ENCODE peak calls at places on chromosome 2, in four cellular contexts. E is K562, M is SK-N-SH, T is A549. G is an unnamed sample.

GRCh38 chr2:121944072-121944829 is 188.8 kb downstream of the TSN start:
- DNase-seq in E (no peak), M (no peak), T (peak), G (no peak)

GRCh38 chr2:119753930-119754321 is 5.8 kb upstream of the PTPN4 start:
- DNase-seq in E (no peak), M (no peak), T (no peak), G (no peak)

GRCh38 chr2:16584824-16585546 is 80.6 kb downstream of the CYRIA start:
- DNase-seq in E (no peak), M (no peak), T (no peak), G (no peak)

GRCh38 chr2:32947484-32948143 is 861 bp downstream of the LTBP1 start:
- DNase-seq in E (peak), M (peak), T (peak), G (no peak)

GRCh38 chr2:114550895-114551793 is 108.7 kb downstream of the DPP10 start:
- DNase-seq in E (no peak), M (peak), T (peak), G (peak)

GRCh38 chr2:145350011-145350410 is 830.1 kb upstream of the ZEB2 start:
- DNase-seq in E (no peak), M (no peak), T (no peak), G (no peak)

GRCh38 chr2:239163306-239164070 is 237.3 kb downstream of the HDAC4 start:
- DNase-seq in E (no peak), M (no peak), T (no peak), G (no peak)

GRCh38 chr2:60882971-60883753 is 1.8 kb downstream of the REL start:
- DNase-seq in E (no peak), M (peak), T (no peak), G (no peak)

GRCh38 chr2:23385748-23386421 is 906 bp downstream of the KLHL29 start:
- DNase-seq in E (no peak), M (peak), T (peak), G (no peak)

GRCh38 chr2:222671259-222672067 is at the start of gene MOGAT1:
- DNase-seq in E (no peak), M (peak), T (peak), G (peak)

GRCh38 chr2:218756599-218757377 is 25.2 kb upstream of the CYP27A1 start:
- DNase-seq in E (no peak), M (no peak), T (no peak), G (no peak)

GRCh38 chr2:223538920-223539440 is 63.2 kb downstream of the SCG2 start:
- DNase-seq in E (no peak), M (peak), T (no peak), G (no peak)

GRCh38 chr2:148876589-148877402 is 1.8 kb downstream of the KIF5C start:
- DNase-seq in E (no peak), M (peak), T (no peak), G (peak)

GRCh38 chr2:71226391-71226964 is 425 bp downstream of the PAIP2B start:
- DNase-seq in E (no peak), M (peak), T (no peak), G (no peak)

GRCh38 chr2:113240150-113240914 is 38.4 kb downstream of the PAX8 start:
- DNase-seq in E (no peak), M (peak), T (peak), G (no peak)

GRCh38 chr2:236861196-236861875 is 224.4 kb upstream of the COPS8 start:
- DNase-seq in E (no peak), M (no peak), T (no peak), G (no peak)

GRCh38 chr2:120729410-120730052 is 6.1 kb upstream of the GLI2 start:
- DNase-seq in E (no peak), M (no peak), T (peak), G (no peak)

GRCh38 chr2:95272781-95273180 is 1.5 kb upstream of the PROM2 start:
- DNase-seq in E (no peak), M (no peak), T (no peak), G (no peak)

GRCh38 chr2:134665729-134666506 is 52.9 kb downstream of the TMEM163 start:
- DNase-seq in E (no peak), M (no peak), T (no peak), G (no peak)

GRCh38 chr2:118990757-118991545 is 49.0 kb downstream of the MARCO start:
- DNase-seq in E (no peak), M (no peak), T (no peak), G (no peak)

GRCh38 chr2:14634885-14635871 is 2.7 kb downstream of the LRATD1 start:
- DNase-seq in E (peak), M (peak), T (peak), G (no peak)

GRCh38 chr2:222703866-222704265 is 32.4 kb downstream of the MOGAT1 start:
- DNase-seq in E (no peak), M (no peak), T (no peak), G (no peak)

GRCh38 chr2:16763493-16763899 is 97.9 kb upstream of the CYRIA start:
- DNase-seq in E (no peak), M (no peak), T (no peak), G (no peak)

GRCh38 chr2:178804791-178805190 is 2.4 kb downstream of the TTN start:
- DNase-seq in E (peak), M (peak), T (peak), G (peak)
- TF ChIP-seq RFX5 in E (no peak), M (no peak), T (no peak), G (no peak)

GRCh38 chr2:69159988-69160387 is 147.0 kb downstream of the ANTXR1 start:
- DNase-seq in E (no peak), M (no peak), T (no peak), G (peak)
- TF ChIP-seq RFX5 in E (no peak), M (no peak), T (no peak), G (no peak)

GRCh38 chr2:186569906-186570305 is 19.9 kb upstream of the ITGAV start:
- DNase-seq in E (no peak), M (no peak), T (no peak), G (peak)
- TF ChIP-seq RFX5 in E (no peak), M (no peak), T (no peak), G (no peak)

DNA sequence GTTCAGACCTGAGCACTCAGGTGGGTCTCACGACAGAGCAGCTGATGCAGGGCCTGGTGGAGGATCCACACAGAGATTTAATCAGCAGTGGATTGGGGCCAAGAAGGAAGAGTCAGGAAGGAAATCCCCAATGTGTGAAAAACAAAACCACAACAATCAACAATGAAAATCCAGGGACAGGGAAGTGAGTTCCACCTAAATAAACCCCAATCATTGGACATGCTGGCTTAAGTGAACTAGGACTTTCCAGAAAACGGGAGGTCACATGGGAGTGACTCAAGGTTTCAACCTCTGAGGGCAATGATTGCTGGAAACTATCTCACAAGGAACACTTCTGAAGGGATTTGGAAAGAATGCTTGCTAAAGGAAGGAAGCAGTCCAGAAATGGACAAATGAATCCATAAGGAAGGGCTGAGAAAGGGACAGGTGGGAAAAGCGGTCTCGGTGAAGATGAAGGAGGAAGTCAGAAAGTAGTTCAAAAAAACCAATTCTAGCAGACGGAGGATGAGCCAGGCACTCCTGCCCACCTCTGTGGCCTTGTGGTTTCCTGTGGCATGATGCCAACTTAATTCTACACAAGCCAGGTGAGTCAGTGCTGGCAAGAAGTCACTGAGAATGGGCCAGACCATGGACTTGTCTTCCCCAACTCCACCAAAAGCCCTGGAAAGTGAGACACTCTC is 15.4 kb upstream of the XDH start:
- DNase-seq in E (no peak), M (no peak), T (no peak), G (no peak)
- TF ChIP-seq RFX5 in E (no peak), M (no peak), T (no peak), G (no peak)

GRCh38 chr2:41698787-41699422 is 348.9 kb upstream of the PKDCC start:
- DNase-seq in E (peak), M (peak), T (no peak), G (no peak)
- TF ChIP-seq RFX5 in E (no peak), M (no peak), T (no peak), G (no peak)

GRCh38 chr2:3256157-3256556 is 121.5 kb downstream of the EIPR1 start:
- DNase-seq in E (no peak), M (no peak), T (no peak), G (no peak)

GRCh38 chr2:3256655-3257054 is 121.0 kb downstream of the EIPR1 start:
- DNase-seq in E (no peak), M (no peak), T (no peak), G (no peak)

GRCh38 chr2:3254438-3254941 is 123.1 kb downstream of the EIPR1 start:
- DNase-seq in E (no peak), M (no peak), T (no peak), G (no peak)

GRCh38 chr2:3257842-3258241 is 119.8 kb downstream of the EIPR1 start:
- DNase-seq in E (no peak), M (no peak), T (no peak), G (no peak)

DNA sequence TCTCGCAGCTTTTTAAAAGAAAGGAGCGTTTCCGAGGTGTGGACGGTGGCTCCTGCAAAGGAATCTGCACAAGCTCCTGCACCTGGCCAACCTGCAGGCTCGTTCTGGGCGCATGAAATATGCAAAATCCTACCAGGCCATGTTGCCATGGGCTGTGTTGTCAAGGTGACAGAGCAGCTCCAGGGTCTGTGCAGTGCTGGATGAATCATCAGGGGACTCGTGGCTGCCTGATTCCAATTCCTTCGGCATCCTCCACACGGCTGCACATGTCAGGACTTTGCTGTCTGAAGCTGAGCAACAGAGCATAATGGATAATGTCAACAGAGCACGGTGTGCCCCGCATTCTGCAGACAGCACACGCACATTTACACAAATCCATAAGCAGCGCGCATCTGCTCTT is 120.5 kb downstream of the EIPR1 start:
- DNase-seq in E (no peak), M (peak), T (no peak), G (no peak)
- TF ChIP-seq RFX5 in E (no peak), M (no peak), T (no peak), G (no peak)

DNA sequence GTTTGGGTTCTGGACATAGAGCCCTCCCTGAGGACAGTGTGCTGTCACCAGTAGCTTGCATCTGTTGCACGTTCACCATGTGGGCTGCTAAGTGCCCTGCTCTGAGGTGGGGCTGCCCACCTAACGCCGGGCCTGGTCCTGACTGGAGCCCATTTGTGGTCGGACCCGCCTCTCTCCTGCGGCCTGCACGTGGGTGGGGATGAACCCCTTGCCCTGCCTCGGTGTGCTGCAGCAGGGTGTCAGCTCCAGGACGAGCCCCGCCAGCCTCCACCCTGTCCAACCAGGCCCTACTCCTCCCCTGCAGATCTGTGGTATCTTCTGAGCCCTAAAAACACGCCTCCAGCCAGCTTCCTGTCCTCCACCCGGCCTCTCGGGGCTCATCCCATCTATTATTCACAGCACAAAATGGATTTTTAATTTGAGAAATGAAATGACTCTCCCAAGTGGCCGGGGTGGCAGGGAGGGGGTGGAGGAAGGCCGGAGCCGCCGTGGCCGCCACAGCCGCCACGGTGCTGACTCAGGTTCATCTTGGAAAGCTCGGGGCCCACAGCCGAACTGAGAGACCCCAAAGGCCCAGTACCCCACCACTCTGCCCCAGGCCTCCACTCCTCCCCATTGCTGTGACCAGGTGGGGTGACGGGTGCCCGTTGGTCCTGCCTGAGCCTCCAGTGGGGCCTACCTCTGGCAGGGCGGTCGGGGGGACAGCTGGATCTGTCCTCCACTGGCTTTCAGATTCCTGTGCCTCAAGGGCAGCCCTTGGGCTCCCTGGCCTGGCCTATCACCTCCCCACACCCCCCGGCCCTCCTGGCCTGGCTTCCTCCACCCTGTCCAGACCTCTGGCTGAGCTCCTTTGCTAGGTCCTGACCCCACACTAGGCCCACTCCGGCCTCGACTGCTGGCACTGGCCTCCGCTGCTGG is 2.8 kb upstream of the ECEL1 start:
- DNase-seq in E (no peak), M (peak), T (no peak), G (no peak)
- TF ChIP-seq RFX5 in E (no peak), M (no peak), T (no peak), G (no peak)

DNA sequence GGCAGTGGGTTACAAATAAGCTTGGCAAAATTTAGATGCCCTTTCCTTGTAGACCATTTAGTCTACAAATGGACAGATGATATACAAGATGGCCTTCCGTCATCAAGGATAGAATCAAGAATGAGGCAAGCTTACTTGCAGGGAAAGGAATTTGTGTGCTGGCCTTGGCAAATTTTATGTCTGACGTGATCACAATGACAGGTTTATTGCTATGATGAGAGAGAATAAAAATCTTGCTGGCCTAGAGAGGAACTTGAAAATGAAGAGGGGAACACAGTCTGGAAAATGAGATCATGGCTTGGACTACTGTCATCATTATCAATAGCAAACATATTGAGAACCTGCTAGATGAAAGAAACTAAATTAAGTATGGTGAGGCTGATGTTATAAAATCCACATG is 65.9 kb downstream of the CSRNP3 start:
- DNase-seq in E (no peak), M (no peak), T (no peak), G (no peak)
- TF ChIP-seq RFX5 in E (no peak), M (no peak), T (no peak), G (no peak)